ENCODE peak calls at places on chromosomes 5 and 9, in seven cellular contexts. S, M, X, L, Y, W and N are unnamed samples. For H3K4me1, the result is how much of the 10 kb centered on the place peaks cover.

GRCh38 chr5:7856855-7857254 is 5.9 kb upstream of the CFAP90 start:
- DNase-seq in S (no peak), M (no peak), X (no peak), L (peak), Y (peak), W (no peak), N (no peak)

GRCh38 chr5:116573279-116573616 is 1.4 kb downstream of the SEMA6A start:
- DNase-seq in S (no peak), M (peak), X (peak), L (no peak), Y (peak), W (peak), N (no peak)

GRCh38 chr9:129483467-129484324 is 137.2 kb downstream of the C9orf50 start:
- DNase-seq in S (no peak), M (peak), X (peak), L (peak), Y (peak), W (peak), N (peak)

GRCh38 chr5:147690595-147690994 is 91.9 kb downstream of the JAKMIP2 start:
- DNase-seq in S (no peak), M (no peak), X (no peak), L (no peak), Y (peak), W (no peak), N (no peak)

GRCh38 chr9:113993838-113994540 is 84.1 kb downstream of the AMBP start:
- DNase-seq in S (no peak), M (peak), X (no peak), L (peak), Y (peak), W (peak), N (no peak)

GRCh38 chr9:27572566-27572917 is 739 bp downstream of the C9orf72 start:
- DNase-seq in S (peak), M (peak), X (no peak), L (peak), Y (peak), W (no peak), N (no peak)

GRCh38 chr9:6552033-6552737 is 93.3 kb downstream of the GLDC start:
- DNase-seq in S (no peak), M (no peak), X (no peak), L (peak), Y (no peak), W (no peak), N (no peak)

GRCh38 chr5:127089206-127089605 is 15.9 kb upstream of the C5orf63 start:
- DNase-seq in S (no peak), M (no peak), X (no peak), L (no peak), Y (no peak), W (no peak), N (no peak)

GRCh38 chr9:99118782-99119466 is 14.0 kb downstream of the TGFBR1 start:
- DNase-seq in S (peak), M (no peak), X (no peak), L (no peak), Y (peak), W (no peak), N (no peak)

GRCh38 chr5:56711191-56711590 is 104.2 kb upstream of the MAP3K1 start:
- DNase-seq in S (peak), M (no peak), X (no peak), L (peak), Y (no peak), W (no peak), N (no peak)

GRCh38 chr5:118249386-118249785 is 739.0 kb downstream of the DTWD2 start:
- DNase-seq in S (no peak), M (no peak), X (no peak), L (no peak), Y (no peak), W (no peak), N (no peak)

GRCh38 chr9:137286980-137287383 is 9.5 kb downstream of the TOR4A start:
- DNase-seq in S (no peak), M (no peak), X (peak), L (peak), Y (peak), W (peak), N (no peak)

GRCh38 chr5:138620661-138621224 is 45.5 kb upstream of the HSPA9 start:
- DNase-seq in S (no peak), M (no peak), X (no peak), L (no peak), Y (no peak), W (no peak), N (no peak)

GRCh38 chr9:37405764-37406380 is 16.6 kb upstream of the GRHPR start:
- DNase-seq in S (no peak), M (no peak), X (no peak), L (peak), Y (no peak), W (no peak), N (no peak)

GRCh38 chr5:175216991-175217390 is 227.0 kb downstream of the DRD1 start:
- DNase-seq in S (no peak), M (no peak), X (no peak), L (no peak), Y (no peak), W (no peak), N (no peak)

GRCh38 chr5:103375863-103376591 is 117.5 kb downstream of the MACIR start:
- DNase-seq in S (no peak), M (no peak), X (no peak), L (no peak), Y (no peak), W (no peak), N (no peak)

GRCh38 chr5:142110046-142110531 is 1.5 kb downstream of the NDFIP1 start:
- DNase-seq in S (peak), M (peak), X (peak), L (peak), Y (peak), W (no peak), N (no peak)

GRCh38 chr9:123322771-123323481 is 33.1 kb upstream of the CRB2 start:
- DNase-seq in S (peak), M (no peak), X (no peak), L (no peak), Y (no peak), W (no peak), N (no peak)

GRCh38 chr5:152309926-152310450 is 95.1 kb downstream of the NMUR2 start:
- DNase-seq in S (no peak), M (no peak), X (no peak), L (no peak), Y (no peak), W (no peak), N (no peak)

GRCh38 chr5:23014251-23014650 is 161.1 kb upstream of the CDH12 start:
- DNase-seq in S (no peak), M (no peak), X (no peak), L (no peak), Y (no peak), W (no peak), N (no peak)

GRCh38 chr5:137470111-137470920 is 28.8 kb downstream of the SPOCK1 start:
- DNase-seq in S (no peak), M (no peak), X (peak), L (peak), Y (peak), W (no peak), N (no peak)

GRCh38 chr5:144691936-144692335 is 521.3 kb downstream of the KCTD16 start:
- DNase-seq in S (no peak), M (no peak), X (no peak), L (no peak), Y (no peak), W (no peak), N (no peak)

GRCh38 chr5:69414885-69415583 is at the start of gene MARVELD2:
- DNase-seq in S (peak), M (peak), X (peak), L (peak), Y (peak), W (peak), N (peak)

GRCh38 chr5:138981606-138982005 is 106.5 kb upstream of the LRRTM2 start:
- DNase-seq in S (peak), M (no peak), X (no peak), L (peak), Y (no peak), W (no peak), N (no peak)

GRCh38 chr5:149940077-149940574 is 4.5 kb downstream of the PDE6A start:
- DNase-seq in S (no peak), M (no peak), X (no peak), L (peak), Y (no peak), W (no peak), N (no peak)

DNA sequence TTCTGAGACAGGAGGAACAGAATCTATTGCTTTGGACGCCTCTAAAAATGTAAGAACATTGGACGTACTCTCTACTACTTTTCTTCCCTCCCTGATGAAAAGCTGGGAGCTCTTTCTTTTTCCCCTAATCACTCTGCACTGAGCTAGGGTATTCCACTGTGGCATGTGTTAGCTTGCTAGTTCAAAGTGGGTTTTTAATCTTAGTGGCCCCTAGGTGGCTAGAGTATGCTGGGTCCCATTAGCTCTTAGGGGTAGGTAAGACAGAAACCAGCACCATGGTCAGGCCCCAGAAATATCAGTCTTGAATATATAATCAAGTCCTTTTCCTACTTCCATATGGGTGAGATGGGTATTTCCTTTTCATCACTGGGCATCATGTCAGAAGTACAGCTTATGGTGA is 945.2 kb upstream of the PTPRD start:
- DNase-seq in S (no peak), M (no peak), X (no peak), L (no peak), Y (no peak), W (no peak), N (no peak)
- H3K4me1 ChIP-seq in S (under half), M (under half), X (under half), L (under half), Y (under half), W (under half), N (under half)

GRCh38 chr5:164679461-164679860 is 1174.0 kb downstream of the MAT2B start:
- DNase-seq in S (no peak), M (no peak), X (no peak), L (no peak), Y (no peak), W (no peak), N (no peak)
- H3K4me3 ChIP-seq in S (no peak), M (no peak), X (no peak), L (no peak), Y (no peak), W (no peak), N (no peak)

GRCh38 chr5:92444888-92445287 is 1061.8 kb upstream of the ARRDC3 start:
- DNase-seq in S (no peak), M (no peak), X (no peak), L (no peak), Y (no peak), W (no peak), N (no peak)
- H3K27ac ChIP-seq in S (no peak), M (no peak), X (no peak), L (no peak), Y (no peak), W (no peak), N (no peak)

GRCh38 chr9:33439731-33440130 is 7.7 kb downstream of the AQP3 start:
- DNase-seq in S (no peak), M (no peak), X (no peak), L (no peak), Y (no peak), W (no peak), N (no peak)

GRCh38 chr9:33437235-33437634 is 10.2 kb downstream of the AQP3 start:
- DNase-seq in S (no peak), M (no peak), X (no peak), L (no peak), Y (no peak), W (no peak), N (no peak)

GRCh38 chr9:33440609-33441008 is 6.8 kb downstream of the AQP3 start:
- DNase-seq in S (no peak), M (no peak), X (no peak), L (no peak), Y (no peak), W (no peak), N (no peak)

GRCh38 chr9:33437898-33438297 is 9.5 kb downstream of the AQP3 start:
- DNase-seq in S (no peak), M (no peak), X (no peak), L (no peak), Y (no peak), W (no peak), N (no peak)

DNA sequence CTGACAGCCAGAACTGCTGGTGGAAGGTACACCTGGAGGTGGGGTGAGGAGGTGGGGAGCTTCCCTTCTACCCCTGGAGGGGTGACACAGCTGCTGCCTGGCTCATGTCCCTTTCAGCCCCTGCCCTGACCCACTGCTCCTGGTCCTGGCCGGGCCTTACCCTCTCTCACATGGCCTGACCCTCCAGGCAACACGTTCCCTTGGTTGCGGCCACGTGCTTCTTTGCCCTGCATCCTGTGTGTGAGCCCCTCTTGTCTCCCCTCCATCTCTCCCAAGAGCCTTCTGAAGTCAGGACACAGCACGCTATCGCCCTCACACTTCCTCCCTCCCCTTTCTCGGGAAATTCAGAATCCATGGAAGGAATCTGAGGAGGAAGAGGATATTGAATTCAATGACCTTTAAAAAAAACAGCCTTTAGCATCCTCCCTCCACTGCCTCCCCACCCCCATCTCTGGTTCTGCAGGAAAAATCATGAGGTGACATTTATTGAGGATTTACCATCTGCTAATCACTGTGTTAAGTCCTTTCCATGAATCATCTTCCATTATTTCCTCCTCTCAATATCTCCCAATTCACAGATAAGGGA is 8.4 kb downstream of the AQP3 start:
- DNase-seq in S (no peak), M (no peak), X (no peak), L (no peak), Y (no peak), W (no peak), N (no peak)
- H3K4me1 ChIP-seq in S (under half), M (under half), X (half or more), L (under half), Y (under half), W (under half), N (under half)

GRCh38 chr9:109910616-109911568 is 130.9 kb downstream of the PALM2AKAP2 start:
- DNase-seq in S (no peak), M (no peak), X (peak), L (peak), Y (no peak), W (no peak), N (no peak)

GRCh38 chr9:109912726-109913460 is 132.9 kb downstream of the PALM2AKAP2 start:
- DNase-seq in S (no peak), M (no peak), X (no peak), L (peak), Y (no peak), W (no peak), N (no peak)

GRCh38 chr9:109912082-109912581 is 132.1 kb downstream of the PALM2AKAP2 start:
- DNase-seq in S (no peak), M (no peak), X (no peak), L (peak), Y (no peak), W (no peak), N (no peak)

GRCh38 chr9:109914280-109915027 is 134.5 kb downstream of the PALM2AKAP2 start:
- DNase-seq in S (no peak), M (no peak), X (no peak), L (peak), Y (no peak), W (no peak), N (no peak)

DNA sequence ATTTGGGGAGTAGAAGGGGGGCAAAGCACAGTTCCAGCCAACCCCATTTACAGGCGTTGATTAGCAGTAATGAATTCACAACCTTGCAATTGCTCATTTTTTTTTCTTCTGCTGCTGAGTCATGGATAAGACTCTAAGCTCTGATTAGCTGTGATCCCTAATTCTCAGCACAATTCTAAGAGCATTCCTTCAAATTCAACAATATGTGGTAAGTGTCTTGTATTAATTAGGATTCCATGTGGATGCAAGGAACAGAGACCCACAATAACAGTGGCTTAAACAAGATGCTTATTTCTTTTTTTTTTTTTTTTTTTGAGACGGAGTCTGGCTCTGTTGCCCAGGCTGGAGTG is 133.4 kb downstream of the PALM2AKAP2 start:
- DNase-seq in S (no peak), M (no peak), X (no peak), L (peak), Y (no peak), W (no peak), N (no peak)
- H3K4me3 ChIP-seq in S (no peak), M (no peak), X (no peak), L (no peak), Y (no peak), W (no peak), N (no peak)